ENCODE peak calls at places on chromosomes 6 and 20, in six cellular contexts. One of them, this sample, is unnamed.
A peak's percentile ranks its signal among the peaks of the same experiment; 100 is the strongest.

GRCh38 chr6:125194980-125195379 is 41.4 kb downstream of the TPD52L1 start:
- DNase-seq in H1: no peak
- DNase-seq in HepG2: no peak
- DNase-seq in WTC11: no peak
- DNase-seq in endothelial cell of umbilical vein: no peak
- DNase-seq in K562: no peak
- DNase-seq in this sample: no peak

GRCh38 chr20:51691703-51692102 is 76.5 kb downstream of the ATP9A start:
- DNase-seq in WTC11: no peak
- DNase-seq in endothelial cell of umbilical vein: no peak
- DNase-seq in HepG2: no peak
- DNase-seq in H1: no peak
- DNase-seq in K562: no peak
- DNase-seq in this sample: no peak

GRCh38 chr6:156336096-156336495 is 441.1 kb upstream of the ARID1B start:
- DNase-seq in WTC11: no peak
- DNase-seq in HepG2: peak; percentile 51
- DNase-seq in endothelial cell of umbilical vein: no peak
- DNase-seq in H1: no peak
- DNase-seq in K562: no peak
- DNase-seq in this sample: peak; percentile 6

GRCh38 chr6:142088858-142089216 is 43.9 kb upstream of the GJE1 start:
- DNase-seq in WTC11: peak; percentile 84
- DNase-seq in K562: peak; percentile 29
- DNase-seq in endothelial cell of umbilical vein: peak; percentile 35
- DNase-seq in HepG2: no peak
- DNase-seq in H1: peak; percentile 58
- DNase-seq in this sample: peak; percentile 24

GRCh38 chr6:44776344-44776743 is 388.8 kb downstream of the CDC5L start:
- DNase-seq in H1: no peak
- DNase-seq in endothelial cell of umbilical vein: no peak
- DNase-seq in WTC11: no peak
- DNase-seq in HepG2: no peak
- DNase-seq in K562: no peak
- DNase-seq in this sample: no peak

GRCh38 chr6:162468326-162468725 is 259.2 kb downstream of the PRKN start:
- DNase-seq in WTC11: no peak
- DNase-seq in H1: no peak
- DNase-seq in HepG2: no peak
- DNase-seq in K562: no peak
- DNase-seq in endothelial cell of umbilical vein: no peak
- DNase-seq in this sample: no peak

GRCh38 chr6:117072781-117073180 is 192.6 kb upstream of the VGLL2 start:
- DNase-seq in endothelial cell of umbilical vein: no peak
- DNase-seq in K562: no peak
- DNase-seq in H1: peak; percentile 61
- DNase-seq in WTC11: peak; percentile 69
- DNase-seq in HepG2: no peak
- DNase-seq in this sample: no peak

GRCh38 chr6:163655217-163656121 is 241.0 kb downstream of the QKI start:
- DNase-seq in HepG2: no peak
- DNase-seq in K562: no peak
- DNase-seq in endothelial cell of umbilical vein: no peak
- DNase-seq in H1: no peak
- DNase-seq in WTC11: no peak
- DNase-seq in this sample: no peak

GRCh38 chr20:48163521-48163920 is 378.2 kb upstream of the SULF2 start:
- DNase-seq in WTC11: no peak
- DNase-seq in endothelial cell of umbilical vein: no peak
- DNase-seq in H1: no peak
- DNase-seq in K562: no peak
- DNase-seq in HepG2: no peak
- DNase-seq in this sample: no peak

GRCh38 chr6:142721213-142721920 is 223.6 kb downstream of the HIVEP2 start:
- DNase-seq in HepG2: no peak
- DNase-seq in WTC11: no peak
- DNase-seq in H1: no peak
- DNase-seq in endothelial cell of umbilical vein: no peak
- DNase-seq in K562: no peak
- DNase-seq in this sample: no peak

GRCh38 chr6:11689847-11690246 is 88.8 kb downstream of the ADTRP start:
- DNase-seq in HepG2: no peak
- DNase-seq in WTC11: no peak
- DNase-seq in K562: no peak
- DNase-seq in endothelial cell of umbilical vein: peak; percentile 52
- DNase-seq in H1: no peak
- DNase-seq in this sample: no peak

GRCh38 chr6:97705568-97705967 is 422.6 kb upstream of the MMS22L start:
- DNase-seq in endothelial cell of umbilical vein: no peak
- DNase-seq in HepG2: peak; percentile 5
- DNase-seq in H1: peak; percentile 59
- DNase-seq in K562: no peak
- DNase-seq in WTC11: peak; percentile 25
- DNase-seq in this sample: no peak

GRCh38 chr6:157668034-157668401 is 155.0 kb upstream of the SNX9 start:
- DNase-seq in WTC11: no peak
- DNase-seq in endothelial cell of umbilical vein: no peak
- DNase-seq in HepG2: no peak
- DNase-seq in H1: no peak
- DNase-seq in K562: no peak
- DNase-seq in this sample: no peak

GRCh38 chr20:32945710-32946221 is 58.5 kb downstream of the SUN5 start:
- DNase-seq in H1: peak; percentile 43
- DNase-seq in K562: peak; percentile 46
- DNase-seq in WTC11: no peak
- DNase-seq in HepG2: peak; percentile 55
- DNase-seq in endothelial cell of umbilical vein: peak; percentile 37
- DNase-seq in this sample: no peak

GRCh38 chr6:56477241-56477640 is 165.4 kb downstream of the DST start:
- DNase-seq in endothelial cell of umbilical vein: no peak
- DNase-seq in WTC11: no peak
- DNase-seq in K562: no peak
- DNase-seq in HepG2: no peak
- DNase-seq in H1: no peak
- DNase-seq in this sample: no peak

DNA sequence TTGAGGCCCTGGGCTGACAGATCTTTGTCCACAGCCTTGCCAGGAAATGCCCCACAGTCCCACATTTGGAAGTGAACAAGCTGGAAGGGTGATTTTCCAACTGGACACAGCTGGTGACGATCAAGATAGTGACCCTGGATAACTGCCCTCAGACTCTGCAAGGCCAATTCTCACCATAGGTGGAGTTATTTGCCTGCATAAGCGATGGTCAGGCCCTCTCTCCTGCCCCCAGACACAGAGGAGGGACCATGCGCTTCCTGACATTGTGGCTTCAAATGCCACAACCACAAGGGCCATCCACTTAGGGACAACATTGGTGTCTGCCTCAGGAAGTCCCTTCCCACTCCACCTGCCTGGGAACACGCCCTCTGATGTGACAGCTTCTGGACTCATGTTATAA is 96.0 kb downstream of the JPH2 start:
- DNase-seq in H1: no peak
- DNase-seq in HepG2: no peak
- DNase-seq in WTC11: no peak
- DNase-seq in K562: no peak
- DNase-seq in endothelial cell of umbilical vein: no peak
- DNase-seq in this sample: no peak
- TF ChIP-seq JUN in H1: no peak
- TF ChIP-seq JUN in HepG2: no peak
- TF ChIP-seq JUN in WTC11: no peak
- TF ChIP-seq JUN in K562: no peak
- TF ChIP-seq JUN in endothelial cell of umbilical vein: no peak
- TF ChIP-seq JUN in this sample: no peak

DNA sequence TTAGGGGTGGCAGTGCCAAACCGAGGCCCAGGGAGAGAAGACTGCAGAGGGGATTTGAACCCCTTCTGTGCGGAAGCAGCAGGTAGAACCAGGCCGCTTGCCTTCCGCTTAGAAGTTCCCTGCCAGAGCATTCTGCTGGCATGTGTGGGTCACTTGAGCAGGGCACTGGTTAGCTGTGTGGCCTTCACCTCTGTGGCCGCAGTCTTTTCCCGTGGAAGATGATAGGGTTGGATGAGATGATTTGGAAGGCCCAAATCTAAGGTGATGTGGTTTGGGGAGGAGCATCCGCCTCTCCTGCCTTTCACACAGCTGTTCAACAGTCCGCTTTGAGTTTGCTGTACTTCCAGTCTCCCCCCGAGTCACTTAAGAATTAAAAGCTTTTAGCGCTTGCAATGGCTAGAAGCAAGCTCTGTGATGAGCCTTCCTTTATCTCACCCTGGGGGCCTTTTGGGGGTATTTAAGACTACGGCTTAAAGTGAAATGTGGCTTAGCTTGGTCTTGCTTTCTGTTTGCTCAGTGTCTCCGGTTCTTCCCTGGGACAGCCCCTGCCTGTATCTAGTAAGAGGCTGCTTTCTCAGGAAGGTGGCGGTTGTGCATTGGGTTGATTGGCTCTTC is 743 bp downstream of the CMTR1 start:
- DNase-seq in H1: no peak
- DNase-seq in WTC11: no peak
- DNase-seq in HepG2: peak; percentile 16
- DNase-seq in K562: peak; percentile 33
- DNase-seq in endothelial cell of umbilical vein: no peak
- DNase-seq in this sample: no peak
- TF ChIP-seq JUN in H1: no peak
- TF ChIP-seq JUN in WTC11: no peak
- TF ChIP-seq JUN in HepG2: no peak
- TF ChIP-seq JUN in K562: no peak
- TF ChIP-seq JUN in endothelial cell of umbilical vein: no peak
- TF ChIP-seq JUN in this sample: no peak

DNA sequence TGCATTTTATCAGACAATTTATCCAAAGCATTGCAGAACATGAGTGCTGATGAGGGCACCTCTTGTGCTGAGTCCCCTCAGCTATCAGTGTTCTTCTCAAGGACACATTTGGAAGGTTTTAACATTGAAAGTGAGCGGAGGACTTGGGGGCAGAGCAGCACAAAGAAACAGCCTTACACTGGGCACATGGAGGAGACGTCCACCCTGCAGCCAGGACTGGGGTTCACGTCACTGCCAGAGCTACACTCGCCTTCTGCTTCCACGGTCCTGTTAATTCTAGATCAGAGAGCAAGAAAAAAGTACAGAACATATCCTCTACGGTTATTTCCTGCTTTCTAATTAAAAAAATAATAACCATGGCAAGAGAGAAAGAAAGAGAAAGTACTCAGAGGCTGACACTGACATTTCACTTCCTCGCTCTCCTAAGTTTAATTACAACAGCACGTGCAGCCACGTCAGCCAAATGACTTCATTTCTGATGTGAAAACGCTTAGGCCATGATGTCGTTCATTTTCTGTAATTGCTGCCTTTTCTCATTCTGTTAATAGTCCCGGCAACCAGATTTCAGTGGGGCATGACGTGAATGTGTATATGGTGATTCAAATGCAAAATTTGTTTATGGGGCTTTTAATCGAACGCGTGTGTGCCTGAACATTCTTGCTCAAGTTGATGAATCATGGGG is 5.1 kb downstream of the PRND start:
- DNase-seq in WTC11: no peak
- DNase-seq in H1: no peak
- DNase-seq in K562: no peak
- DNase-seq in endothelial cell of umbilical vein: peak; percentile 51
- DNase-seq in HepG2: no peak
- DNase-seq in this sample: no peak
- TF ChIP-seq JUN in WTC11: no peak
- TF ChIP-seq JUN in H1: no peak
- TF ChIP-seq JUN in K562: no peak
- TF ChIP-seq JUN in endothelial cell of umbilical vein: no peak
- TF ChIP-seq JUN in HepG2: no peak
- TF ChIP-seq JUN in this sample: no peak

GRCh38 chr20:44407402-44408184 is 52.1 kb downstream of the HNF4A start:
- DNase-seq in endothelial cell of umbilical vein: no peak
- DNase-seq in K562: peak; percentile 88
- DNase-seq in H1: no peak
- DNase-seq in WTC11: no peak
- DNase-seq in HepG2: no peak
- DNase-seq in this sample: peak; percentile 66
- TF ChIP-seq JUN in endothelial cell of umbilical vein: no peak
- TF ChIP-seq JUN in K562: peak; percentile 10
- TF ChIP-seq JUN in H1: no peak
- TF ChIP-seq JUN in WTC11: no peak
- TF ChIP-seq JUN in HepG2: no peak
- TF ChIP-seq JUN in this sample: no peak

DNA sequence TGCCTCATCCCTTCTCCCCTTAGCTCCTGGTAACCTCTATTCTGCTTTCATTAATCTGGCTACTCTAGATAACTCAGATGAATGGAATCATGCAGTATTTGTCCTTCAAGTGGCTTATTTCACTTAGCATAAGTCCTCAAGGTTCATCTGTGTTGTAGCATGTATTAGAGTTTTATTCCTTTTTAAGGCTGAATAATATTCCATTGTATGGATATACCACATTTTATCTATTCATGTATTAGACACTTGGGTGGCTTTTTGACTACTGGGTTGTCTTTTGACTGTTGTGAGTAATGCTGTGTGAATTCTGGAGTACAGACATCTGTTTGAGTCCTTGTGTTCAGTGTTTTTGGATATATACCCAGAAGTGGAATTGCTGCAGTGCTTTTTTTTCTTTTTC is 58.4 kb downstream of the PHF20 start:
- DNase-seq in HepG2: no peak
- DNase-seq in H1: no peak
- DNase-seq in endothelial cell of umbilical vein: no peak
- DNase-seq in K562: no peak
- DNase-seq in WTC11: no peak
- DNase-seq in this sample: no peak
- TF ChIP-seq JUN in HepG2: no peak
- TF ChIP-seq JUN in H1: no peak
- TF ChIP-seq JUN in endothelial cell of umbilical vein: no peak
- TF ChIP-seq JUN in K562: no peak
- TF ChIP-seq JUN in WTC11: no peak
- TF ChIP-seq JUN in this sample: no peak

GRCh38 chr20:57313230-57313629 is 16.4 kb upstream of the SPO11 start:
- DNase-seq in HepG2: no peak
- DNase-seq in endothelial cell of umbilical vein: no peak
- DNase-seq in K562: no peak
- DNase-seq in WTC11: no peak
- DNase-seq in H1: no peak
- DNase-seq in this sample: no peak
- TF ChIP-seq JUN in HepG2: no peak
- TF ChIP-seq JUN in endothelial cell of umbilical vein: no peak
- TF ChIP-seq JUN in K562: no peak
- TF ChIP-seq JUN in WTC11: no peak
- TF ChIP-seq JUN in H1: no peak
- TF ChIP-seq JUN in this sample: no peak

GRCh38 chr6:104218132-104218531 is 641.6 kb downstream of the HACE1 start:
- DNase-seq in endothelial cell of umbilical vein: no peak
- DNase-seq in HepG2: no peak
- DNase-seq in K562: no peak
- DNase-seq in WTC11: no peak
- DNase-seq in H1: no peak
- DNase-seq in this sample: no peak
- TF ChIP-seq JUN in endothelial cell of umbilical vein: no peak
- TF ChIP-seq JUN in HepG2: no peak
- TF ChIP-seq JUN in K562: no peak
- TF ChIP-seq JUN in WTC11: no peak
- TF ChIP-seq JUN in H1: no peak
- TF ChIP-seq JUN in this sample: no peak

GRCh38 chr6:34190504-34191122 is 44.7 kb upstream of the GRM4 start:
- DNase-seq in HepG2: no peak
- DNase-seq in WTC11: no peak
- DNase-seq in K562: no peak
- DNase-seq in H1: no peak
- DNase-seq in endothelial cell of umbilical vein: no peak
- DNase-seq in this sample: no peak
- TF ChIP-seq JUN in HepG2: no peak
- TF ChIP-seq JUN in WTC11: no peak
- TF ChIP-seq JUN in K562: no peak
- TF ChIP-seq JUN in H1: no peak
- TF ChIP-seq JUN in endothelial cell of umbilical vein: no peak
- TF ChIP-seq JUN in this sample: no peak

GRCh38 chr6:63527658-63528514 is 44.4 kb upstream of the LOC128125822 start:
- DNase-seq in K562: no peak
- DNase-seq in H1: no peak
- DNase-seq in endothelial cell of umbilical vein: peak; percentile 51
- DNase-seq in WTC11: no peak
- DNase-seq in HepG2: peak; percentile 99
- DNase-seq in this sample: peak; percentile 79
- TF ChIP-seq JUN in K562: peak; percentile 76
- TF ChIP-seq JUN in H1: no peak
- TF ChIP-seq JUN in endothelial cell of umbilical vein: peak; percentile 20
- TF ChIP-seq JUN in WTC11: no peak
- TF ChIP-seq JUN in HepG2: peak; percentile 88
- TF ChIP-seq JUN in this sample: peak; percentile 93

This sample was measured in A549.